ENCODE peak calls at places on chromosomes 1 and 21, in four cellular contexts. One of them, this sample, is unnamed.

GRCh38 chr1:118290046-118290445 is 105.0 kb upstream of the SPAG17 start:
- DNase-seq in stomach: no peak
- DNase-seq in lower lobe of right lung: no peak
- DNase-seq in heart left ventricle: peak; percentile 37
- DNase-seq in this sample: no peak

GRCh38 chr1:229035054-229035747 is 235.7 kb upstream of the RAB4A start:
- DNase-seq in stomach: no peak
- DNase-seq in heart left ventricle: no peak
- DNase-seq in lower lobe of right lung: no peak
- DNase-seq in this sample: no peak

GRCh38 chr1:212721388-212722247 is 22.0 kb upstream of the BATF3 start:
- DNase-seq in heart left ventricle: no peak
- DNase-seq in lower lobe of right lung: no peak
- DNase-seq in stomach: peak; percentile 49
- DNase-seq in this sample: peak; percentile 58

GRCh38 chr21:46391773-46392172 is 66.9 kb upstream of the DIP2A start:
- DNase-seq in stomach: no peak
- DNase-seq in heart left ventricle: no peak
- DNase-seq in lower lobe of right lung: peak; percentile 14
- DNase-seq in this sample: no peak

GRCh38 chr1:47209725-47210330 is 20.0 kb upstream of the PDZK1IP1 start:
- DNase-seq in stomach: no peak
- DNase-seq in heart left ventricle: no peak
- DNase-seq in lower lobe of right lung: no peak
- DNase-seq in this sample: no peak

GRCh38 chr1:58162952-58163550 is 383.5 kb downstream of the OMA1 start:
- DNase-seq in lower lobe of right lung: no peak
- DNase-seq in heart left ventricle: peak; percentile 77
- DNase-seq in stomach: peak; percentile 59
- DNase-seq in this sample: peak; percentile 81

GRCh38 chr1:4684849-4685248 is 30.4 kb downstream of the AJAP1 start:
- DNase-seq in heart left ventricle: no peak
- DNase-seq in lower lobe of right lung: no peak
- DNase-seq in stomach: no peak
- DNase-seq in this sample: no peak

GRCh38 chr1:40794915-40795715 is 11.5 kb downstream of the KCNQ4 start:
- DNase-seq in lower lobe of right lung: no peak
- DNase-seq in heart left ventricle: no peak
- DNase-seq in stomach: no peak
- DNase-seq in this sample: no peak

GRCh38 chr1:8813016-8813763 is 4.2 kb downstream of the RERE start:
- DNase-seq in stomach: no peak
- DNase-seq in lower lobe of right lung: no peak
- DNase-seq in heart left ventricle: no peak
- DNase-seq in this sample: no peak

GRCh38 chr1:10765734-10766478 is 30.5 kb downstream of the CASZ1 start:
- DNase-seq in stomach: peak; percentile 87
- DNase-seq in heart left ventricle: no peak
- DNase-seq in lower lobe of right lung: peak; percentile 58
- DNase-seq in this sample: no peak

GRCh38 chr1:28288487-28288886 is 29.2 kb downstream of the SESN2 start:
- DNase-seq in heart left ventricle: no peak
- DNase-seq in lower lobe of right lung: no peak
- DNase-seq in stomach: no peak
- DNase-seq in this sample: no peak

GRCh38 chr1:247337961-247338360 is 6.3 kb upstream of the ZNF496 start:
- DNase-seq in lower lobe of right lung: no peak
- DNase-seq in heart left ventricle: no peak
- DNase-seq in stomach: no peak
- DNase-seq in this sample: no peak

GRCh38 chr1:175129997-175130648 is 62.5 kb downstream of the KIAA0040 start:
- DNase-seq in lower lobe of right lung: no peak
- DNase-seq in stomach: no peak
- DNase-seq in heart left ventricle: no peak
- DNase-seq in this sample: no peak

GRCh38 chr21:45319461-45320211 is 31.9 kb upstream of the POFUT2 start:
- DNase-seq in lower lobe of right lung: no peak
- DNase-seq in heart left ventricle: peak; percentile 90
- DNase-seq in stomach: no peak
- DNase-seq in this sample: peak; percentile 17

GRCh38 chr1:208974721-208975120 is 608.8 kb upstream of the CAMK1G start:
- DNase-seq in stomach: no peak
- DNase-seq in lower lobe of right lung: no peak
- DNase-seq in heart left ventricle: no peak
- DNase-seq in this sample: no peak

GRCh38 chr1:66576645-66577044 is 42.7 kb downstream of the SGIP1 start:
- DNase-seq in heart left ventricle: no peak
- DNase-seq in lower lobe of right lung: no peak
- DNase-seq in stomach: no peak
- DNase-seq in this sample: no peak

GRCh38 chr1:179025975-179026812 is 500 bp downstream of the FAM20B start:
- DNase-seq in heart left ventricle: peak; percentile 83
- DNase-seq in lower lobe of right lung: peak; percentile 90
- DNase-seq in stomach: peak; percentile 88
- DNase-seq in this sample: peak; percentile 89

GRCh38 chr1:53549781-53550180 is 90.6 kb downstream of the DMRTB1 start:
- DNase-seq in heart left ventricle: peak; percentile 6
- DNase-seq in lower lobe of right lung: peak; percentile 33
- DNase-seq in stomach: no peak
- DNase-seq in this sample: no peak

GRCh38 chr1:24390924-24391782 is 22.4 kb downstream of the STPG1 start:
- DNase-seq in heart left ventricle: peak; percentile 80
- DNase-seq in stomach: peak; percentile 77
- DNase-seq in lower lobe of right lung: peak; percentile 80
- DNase-seq in this sample: peak; percentile 72

GRCh38 chr21:34343347-34344057 is 20.3 kb upstream of the KCNE2 start:
- DNase-seq in stomach: no peak
- DNase-seq in lower lobe of right lung: no peak
- DNase-seq in heart left ventricle: no peak
- DNase-seq in this sample: no peak

GRCh38 chr1:12244078-12244477 is 14.2 kb downstream of the VPS13D start:
- DNase-seq in stomach: no peak
- DNase-seq in heart left ventricle: no peak
- DNase-seq in lower lobe of right lung: no peak
- DNase-seq in this sample: no peak

GRCh38 chr1:43818691-43819090 is 111.4 kb downstream of the ST3GAL3 start:
- DNase-seq in stomach: no peak
- DNase-seq in lower lobe of right lung: no peak
- DNase-seq in heart left ventricle: no peak
- DNase-seq in this sample: no peak

GRCh38 chr1:24118410-24119242 is 6.7 kb upstream of the MYOM3 start:
- DNase-seq in heart left ventricle: peak; percentile 22
- DNase-seq in lower lobe of right lung: peak; percentile 19
- DNase-seq in stomach: no peak
- DNase-seq in this sample: no peak

GRCh38 chr1:150973258-150973825 is 1.3 kb downstream of the CERS2 start:
- DNase-seq in lower lobe of right lung: peak; percentile 52
- DNase-seq in heart left ventricle: peak; percentile 41
- DNase-seq in stomach: peak; percentile 29
- DNase-seq in this sample: peak; percentile 18

GRCh38 chr1:205667909-205668643 is 12.2 kb downstream of the SLC45A3 start:
- DNase-seq in heart left ventricle: no peak
- DNase-seq in lower lobe of right lung: no peak
- DNase-seq in stomach: no peak
- DNase-seq in this sample: no peak

GRCh38 chr1:18768086-18768485 is 91.4 kb downstream of the TAS1R2 start:
- DNase-seq in heart left ventricle: no peak
- DNase-seq in lower lobe of right lung: no peak
- DNase-seq in stomach: no peak
- DNase-seq in this sample: no peak

GRCh38 chr1:164610528-164611222 is 51.7 kb downstream of the PBX1 start:
- DNase-seq in heart left ventricle: peak; percentile 72
- DNase-seq in lower lobe of right lung: no peak
- DNase-seq in stomach: no peak
- DNase-seq in this sample: no peak

GRCh38 chr1:77639056-77639455 is 43.4 kb downstream of the ZZZ3 start:
- DNase-seq in stomach: no peak
- DNase-seq in lower lobe of right lung: no peak
- DNase-seq in heart left ventricle: no peak
- DNase-seq in this sample: no peak

GRCh38 chr1:94720091-94720793 is 99.9 kb upstream of the SLC44A3 start:
- DNase-seq in heart left ventricle: no peak
- DNase-seq in stomach: no peak
- DNase-seq in lower lobe of right lung: peak; percentile 75
- DNase-seq in this sample: no peak

GRCh38 chr1:203934027-203934426 is 72.6 kb downstream of the SNRPE start:
- DNase-seq in lower lobe of right lung: no peak
- DNase-seq in heart left ventricle: no peak
- DNase-seq in stomach: no peak
- DNase-seq in this sample: no peak

GRCh38 chr1:32886012-32886827 is at the start of gene HPCA:
- DNase-seq in stomach: peak; percentile 61
- DNase-seq in lower lobe of right lung: peak; percentile 68
- DNase-seq in heart left ventricle: peak; percentile 60
- DNase-seq in this sample: peak; percentile 83

GRCh38 chr21:46626536-46627302 is 8.8 kb upstream of the PRMT2 start:
- DNase-seq in lower lobe of right lung: no peak
- DNase-seq in stomach: no peak
- DNase-seq in heart left ventricle: no peak
- DNase-seq in this sample: no peak

GRCh38 chr1:5680600-5680999 is 311.6 kb downstream of the NPHP4 start:
- DNase-seq in lower lobe of right lung: no peak
- DNase-seq in heart left ventricle: no peak
- DNase-seq in stomach: no peak
- DNase-seq in this sample: no peak

GRCh38 chr1:85027242-85027983 is 20.9 kb downstream of the MCOLN3 start:
- DNase-seq in stomach: no peak
- DNase-seq in lower lobe of right lung: no peak
- DNase-seq in heart left ventricle: no peak
- DNase-seq in this sample: no peak
- TF ChIP-seq CTCF in stomach: peak; percentile 13
- TF ChIP-seq CTCF in lower lobe of right lung: no peak
- TF ChIP-seq CTCF in heart left ventricle: no peak
- TF ChIP-seq CTCF in this sample: no peak

GRCh38 chr1:54764132-54764921 is at the start of gene PARS2:
- DNase-seq in lower lobe of right lung: peak; percentile 98
- DNase-seq in stomach: peak; percentile 97
- DNase-seq in heart left ventricle: peak; percentile 97
- DNase-seq in this sample: peak; percentile 97

GRCh38 chr1:54766726-54767125 is 2.4 kb upstream of the PARS2 start:
- DNase-seq in stomach: no peak
- DNase-seq in lower lobe of right lung: no peak
- DNase-seq in heart left ventricle: no peak
- DNase-seq in this sample: no peak

GRCh38 chr1:54764922-54765561 is 719 bp upstream of the PARS2 start:
- DNase-seq in stomach: no peak
- DNase-seq in lower lobe of right lung: no peak
- DNase-seq in heart left ventricle: no peak
- DNase-seq in this sample: no peak

GRCh38 chr1:54767526-54767925 is 3.2 kb upstream of the PARS2 start:
- DNase-seq in heart left ventricle: no peak
- DNase-seq in stomach: no peak
- DNase-seq in lower lobe of right lung: no peak
- DNase-seq in this sample: no peak

DNA sequence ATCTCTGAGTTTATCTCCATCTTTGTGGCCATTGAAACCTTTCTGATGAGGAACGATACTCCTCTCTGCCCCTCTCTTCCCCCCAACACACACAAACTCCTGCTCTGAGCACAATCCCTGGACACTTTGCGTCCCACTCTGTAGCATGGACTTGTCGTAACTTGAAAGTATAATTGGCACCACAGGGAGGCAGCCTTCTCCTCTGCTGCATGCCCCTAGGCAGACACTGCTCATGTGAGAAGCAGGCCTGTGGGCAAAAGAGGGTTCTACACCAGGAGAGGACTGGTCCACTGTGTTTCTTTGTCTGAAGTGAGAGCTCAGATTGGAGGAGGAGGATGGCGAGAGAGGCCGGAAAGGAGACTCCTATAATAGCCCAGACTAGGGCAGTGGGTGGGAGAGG is 3.8 kb upstream of the PARS2 start:
- DNase-seq in stomach: peak; percentile 29
- DNase-seq in heart left ventricle: no peak
- DNase-seq in lower lobe of right lung: no peak
- DNase-seq in this sample: peak; percentile 17
- TF ChIP-seq CTCF in stomach: no peak
- TF ChIP-seq CTCF in heart left ventricle: no peak
- TF ChIP-seq CTCF in lower lobe of right lung: no peak
- TF ChIP-seq CTCF in this sample: no peak

DNA sequence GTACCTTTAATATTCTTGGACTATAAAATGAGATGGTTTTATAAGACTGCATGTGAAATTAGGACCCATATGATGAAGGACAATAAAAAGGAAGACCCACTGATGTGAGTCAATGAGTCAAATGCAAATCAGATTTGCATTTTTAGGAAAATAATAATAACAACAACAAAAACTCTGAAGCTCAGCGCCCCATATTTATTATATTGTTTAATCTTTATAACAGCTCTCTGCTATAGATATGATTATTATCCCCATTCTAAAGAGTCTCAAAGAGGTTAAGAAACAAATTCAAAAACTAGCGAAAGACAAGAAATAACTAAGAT is 850 bp upstream of the SELL start:
- DNase-seq in heart left ventricle: no peak
- DNase-seq in lower lobe of right lung: no peak
- DNase-seq in stomach: no peak
- DNase-seq in this sample: no peak
- TF ChIP-seq CTCF in heart left ventricle: no peak
- TF ChIP-seq CTCF in lower lobe of right lung: no peak
- TF ChIP-seq CTCF in stomach: no peak
- TF ChIP-seq CTCF in this sample: no peak

GRCh38 chr21:31117046-31117916 is 79.0 kb upstream of the KRTAP19-8 start:
- DNase-seq in stomach: no peak
- DNase-seq in heart left ventricle: no peak
- DNase-seq in lower lobe of right lung: no peak
- DNase-seq in this sample: no peak
- TF ChIP-seq CTCF in stomach: no peak
- TF ChIP-seq CTCF in heart left ventricle: no peak
- TF ChIP-seq CTCF in lower lobe of right lung: no peak
- TF ChIP-seq CTCF in this sample: no peak